ENCODE peak calls at places on chromosomes 11 and 22, in ten cellular contexts. E is fibroblast of the aortic adventitia; Z is T-helper 9 cell; S is HTR-8/SVneo; G is stimulated activated CD8-positive, alpha-beta memory T cell treated with anti-CD3 and anti-CD28 coated beads, Interleukin-4, amount 100 ng/mL, for 4 hours; Y is CD4-positive, CD25-positive, alpha-beta regulatory T cell; J is stimulated activated CD4-positive, alpha-beta T cell treated with anti-CD3 and anti-CD28 coated beads, Interleukin-1b, Interleukin-23, amount 100 ng/mL, for 1 hour; R is smooth muscle cell of the brain vasculature; T is activated CD4-positive, alpha-beta T cell treated with anti-CD3 and anti-CD28 coated beads for 48 hours; K is putamen. C is an unnamed sample.

GRCh38 chr11:29005401-29005980 is 897.3 kb downstream of the METTL15 start:
- DNase-seq in E (no peak), Z (no peak), S (no peak), G (no peak), Y (no peak), J (no peak), R (no peak), T (no peak), K (no peak), C (no peak)

GRCh38 chr11:6727971-6728890 is 43.5 kb downstream of the OR2AG2 start:
- DNase-seq in E (no peak), Z (no peak), S (no peak), G (no peak), Y (no peak), J (no peak), R (no peak), T (no peak), K (no peak), C (no peak)

GRCh38 chr11:120775986-120776682 is 247.8 kb upstream of the TBCEL start:
- DNase-seq in E (no peak), Z (no peak), S (no peak), G (no peak), Y (no peak), J (no peak), R (no peak), T (no peak), K (no peak), C (no peak)

GRCh38 chr11:121152764-121153163 is 51.7 kb downstream of the TECTA start:
- DNase-seq in E (no peak), Z (no peak), S (no peak), G (no peak), Y (no peak), J (no peak), R (no peak), T (no peak), K (no peak), C (no peak)

GRCh38 chr11:65262381-65262680 is 569 bp downstream of the POLA2 start:
- DNase-seq in E (peak; percentile 54), Z (no peak), S (peak; percentile 33), G (peak; percentile 7), Y (no peak), J (no peak), R (no peak), T (no peak), K (no peak), C (no peak)

GRCh38 chr11:83528225-83528624 is 242.1 kb upstream of the CCDC90B start:
- DNase-seq in E (no peak), Z (no peak), S (no peak), G (no peak), Y (no peak), J (no peak), R (no peak), T (no peak), K (no peak), C (no peak)

GRCh38 chr11:107587306-107587979 is 3.5 kb upstream of the ELMOD1 start:
- DNase-seq in E (peak; percentile 34), Z (no peak), S (no peak), G (no peak), Y (no peak), J (no peak), R (no peak), T (no peak), K (no peak), C (no peak)

GRCh38 chr11:12749442-12749841 is 75.2 kb downstream of the TEAD1 start:
- DNase-seq in E (no peak), Z (no peak), S (no peak), G (no peak), Y (no peak), J (no peak), R (no peak), T (no peak), K (no peak), C (no peak)

GRCh38 chr22:43983808-43984207 is 28.6 kb downstream of the SAMM50 start:
- DNase-seq in E (no peak), Z (no peak), S (no peak), G (no peak), Y (no peak), J (no peak), R (no peak), T (no peak), K (no peak), C (no peak)

GRCh38 chr11:125022551-125022950 is 40.6 kb upstream of the SLC37A2 start:
- DNase-seq in E (peak; percentile 28), Z (no peak), S (no peak), G (no peak), Y (no peak), J (no peak), R (no peak), T (no peak), K (no peak), C (no peak)

GRCh38 chr22:36292823-36293530 is 40.0 kb downstream of the APOL1 start:
- DNase-seq in E (no peak), Z (no peak), S (no peak), G (no peak), Y (no peak), J (no peak), R (no peak), T (no peak), K (no peak), C (no peak)

GRCh38 chr11:112363527-112363926 is 102.9 kb upstream of the PLET1 start:
- DNase-seq in E (peak; percentile 29), Z (no peak), S (no peak), G (no peak), Y (no peak), J (no peak), R (no peak), T (no peak), K (no peak), C (no peak)

GRCh38 chr22:26476705-26477340 is 6.8 kb downstream of the HPS4 start:
- DNase-seq in E (peak; percentile 46), Z (no peak), S (no peak), G (no peak), Y (no peak), J (no peak), R (no peak), T (no peak), K (no peak), C (no peak)

GRCh38 chr11:123504401-123504800 is 74.3 kb downstream of the GRAMD1B start:
- DNase-seq in E (no peak), Z (no peak), S (no peak), G (no peak), Y (peak; percentile 54), J (no peak), R (no peak), T (no peak), K (no peak), C (no peak)

GRCh38 chr11:4134844-4135243 is 40.2 kb downstream of the RRM1 start:
- DNase-seq in E (peak; percentile 47), Z (no peak), S (peak; percentile 47), G (no peak), Y (no peak), J (no peak), R (no peak), T (no peak), K (no peak), C (no peak)

GRCh38 chr11:110830344-110831141 is 118.3 kb upstream of the ARHGAP20 start:
- DNase-seq in E (peak; percentile 64), Z (no peak), S (no peak), G (no peak), Y (no peak), J (no peak), R (no peak), T (no peak), K (no peak), C (no peak)

GRCh38 chr22:49328076-49328475 is 499.6 kb downstream of the BRD1 start:
- DNase-seq in E (no peak), Z (no peak), S (no peak), G (no peak), Y (no peak), J (no peak), R (no peak), T (no peak), K (no peak), C (no peak)

GRCh38 chr11:117419136-117419914 is 91.7 kb downstream of the CEP164 start:
- DNase-seq in E (no peak), Z (no peak), S (peak; percentile 23), G (no peak), Y (no peak), J (no peak), R (no peak), T (no peak), K (no peak), C (no peak)

GRCh38 chr11:833849-834311 is 1.1 kb downstream of the CD151 start:
- DNase-seq in E (peak; percentile 30), Z (no peak), S (no peak), G (no peak), Y (no peak), J (no peak), R (no peak), T (no peak), K (no peak), C (no peak)

GRCh38 chr11:94794287-94795168 is 26.4 kb downstream of the AMOTL1 start:
- DNase-seq in E (peak; percentile 96), Z (no peak), S (peak; percentile 80), G (no peak), Y (no peak), J (no peak), R (peak; percentile 95), T (no peak), K (no peak), C (no peak)

GRCh38 chr11:130037058-130037457 is 32.6 kb upstream of the APLP2 start:
- DNase-seq in E (peak; percentile 72), Z (no peak), S (peak; percentile 48), G (no peak), Y (no peak), J (no peak), R (no peak), T (no peak), K (no peak), C (no peak)

C was measured in substantia nigra.